ENCODE peak calls at places on chromosomes 13 and 19, in eight cellular contexts. One of them, this sample, is unnamed.
A peak's percentile ranks its signal among the peaks of the same experiment; 100 is the strongest.

GRCh38 chr13:93235258-93236015 is 8.8 kb downstream of the GPC6 start:
- DNase-seq in left ventricle myocardium inferior: no peak
- DNase-seq in GM10248: no peak
- DNase-seq in Panc1: no peak
- DNase-seq in foreskin fibroblast: peak; percentile 36
- DNase-seq in Calu3: no peak
- DNase-seq in lower lobe of right lung: no peak
- DNase-seq in heart left ventricle: no peak
- DNase-seq in this sample: no peak

GRCh38 chr13:93338906-93339305 is 112.3 kb downstream of the GPC6 start:
- DNase-seq in left ventricle myocardium inferior: no peak
- DNase-seq in GM10248: no peak
- DNase-seq in Panc1: no peak
- DNase-seq in foreskin fibroblast: no peak
- DNase-seq in Calu3: no peak
- DNase-seq in lower lobe of right lung: no peak
- DNase-seq in heart left ventricle: no peak
- DNase-seq in this sample: no peak

GRCh38 chr13:74573654-74574053 is 439.4 kb upstream of the KLF12 start:
- DNase-seq in left ventricle myocardium inferior: peak; percentile 14
- DNase-seq in GM10248: no peak
- DNase-seq in Panc1: no peak
- DNase-seq in foreskin fibroblast: no peak
- DNase-seq in Calu3: no peak
- DNase-seq in lower lobe of right lung: no peak
- DNase-seq in heart left ventricle: no peak
- DNase-seq in this sample: no peak

GRCh38 chr19:1425902-1426301 is 12.3 kb upstream of the RPS15 start:
- DNase-seq in left ventricle myocardium inferior: no peak
- DNase-seq in GM10248: no peak
- DNase-seq in Panc1: no peak
- DNase-seq in foreskin fibroblast: no peak
- DNase-seq in Calu3: no peak
- DNase-seq in lower lobe of right lung: no peak
- DNase-seq in heart left ventricle: no peak
- DNase-seq in this sample: no peak

GRCh38 chr13:101474419-101474957 is 22.0 kb downstream of the ITGBL1 start:
- DNase-seq in left ventricle myocardium inferior: no peak
- DNase-seq in GM10248: no peak
- DNase-seq in Panc1: no peak
- DNase-seq in foreskin fibroblast: no peak
- DNase-seq in Calu3: peak; percentile 22
- DNase-seq in lower lobe of right lung: no peak
- DNase-seq in heart left ventricle: no peak
- DNase-seq in this sample: no peak

GRCh38 chr19:35519291-35519690 is 5.8 kb upstream of the DMKN start:
- DNase-seq in left ventricle myocardium inferior: no peak
- DNase-seq in GM10248: no peak
- DNase-seq in Panc1: no peak
- DNase-seq in foreskin fibroblast: peak; percentile 53
- DNase-seq in Calu3: peak; percentile 35
- DNase-seq in lower lobe of right lung: no peak
- DNase-seq in heart left ventricle: no peak
- DNase-seq in this sample: no peak

GRCh38 chr13:91744284-91744683 is 345.9 kb downstream of the GPC5 start:
- DNase-seq in left ventricle myocardium inferior: no peak
- DNase-seq in GM10248: no peak
- DNase-seq in Panc1: no peak
- DNase-seq in foreskin fibroblast: no peak
- DNase-seq in Calu3: no peak
- DNase-seq in lower lobe of right lung: no peak
- DNase-seq in heart left ventricle: no peak
- DNase-seq in this sample: no peak

GRCh38 chr13:112324121-112324520 is 52.0 kb upstream of the SPACA7 start:
- DNase-seq in left ventricle myocardium inferior: no peak
- DNase-seq in GM10248: no peak
- DNase-seq in Panc1: no peak
- DNase-seq in foreskin fibroblast: no peak
- DNase-seq in Calu3: no peak
- DNase-seq in lower lobe of right lung: no peak
- DNase-seq in heart left ventricle: no peak
- DNase-seq in this sample: no peak

GRCh38 chr19:4057913-4058695 is 8.6 kb downstream of the ZBTB7A start:
- DNase-seq in left ventricle myocardium inferior: peak; percentile 84
- DNase-seq in GM10248: no peak
- DNase-seq in Panc1: no peak
- DNase-seq in foreskin fibroblast: peak; percentile 93
- DNase-seq in Calu3: peak; percentile 88
- DNase-seq in lower lobe of right lung: peak; percentile 92
- DNase-seq in heart left ventricle: peak; percentile 93
- DNase-seq in this sample: no peak

GRCh38 chr13:104525467-104525866 is 1459.2 kb upstream of the SLC10A2 start:
- DNase-seq in left ventricle myocardium inferior: no peak
- DNase-seq in GM10248: no peak
- DNase-seq in Panc1: no peak
- DNase-seq in foreskin fibroblast: no peak
- DNase-seq in Calu3: no peak
- DNase-seq in lower lobe of right lung: no peak
- DNase-seq in heart left ventricle: no peak
- DNase-seq in this sample: no peak

GRCh38 chr13:96686286-96686685 is 308.0 kb downstream of the OXGR1 start:
- DNase-seq in left ventricle myocardium inferior: no peak
- DNase-seq in GM10248: no peak
- DNase-seq in Panc1: no peak
- DNase-seq in foreskin fibroblast: no peak
- DNase-seq in Calu3: no peak
- DNase-seq in lower lobe of right lung: no peak
- DNase-seq in heart left ventricle: no peak
- DNase-seq in this sample: no peak

GRCh38 chr19:35098413-35099049 is 17.1 kb upstream of the FXYD3 start:
- DNase-seq in left ventricle myocardium inferior: peak; percentile 57
- DNase-seq in GM10248: no peak
- DNase-seq in Panc1: no peak
- DNase-seq in foreskin fibroblast: no peak
- DNase-seq in Calu3: no peak
- DNase-seq in lower lobe of right lung: no peak
- DNase-seq in heart left ventricle: peak; percentile 44
- DNase-seq in this sample: no peak

GRCh38 chr19:35318679-35319448 is 10.1 kb upstream of the CD22 start:
- DNase-seq in left ventricle myocardium inferior: peak; percentile 40
- DNase-seq in GM10248: no peak
- DNase-seq in Panc1: peak; percentile 98
- DNase-seq in foreskin fibroblast: peak; percentile 96
- DNase-seq in Calu3: peak; percentile 91
- DNase-seq in lower lobe of right lung: peak; percentile 83
- DNase-seq in heart left ventricle: peak; percentile 75
- DNase-seq in this sample: no peak

GRCh38 chr19:45589768-45590167 is 5.2 kb upstream of the OPA3 start:
- DNase-seq in left ventricle myocardium inferior: no peak
- DNase-seq in GM10248: no peak
- DNase-seq in Panc1: no peak
- DNase-seq in foreskin fibroblast: no peak
- DNase-seq in Calu3: no peak
- DNase-seq in lower lobe of right lung: no peak
- DNase-seq in heart left ventricle: no peak
- DNase-seq in this sample: peak; percentile 5

GRCh38 chr13:99218126-99218525 is 17.5 kb downstream of the UBAC2 start:
- DNase-seq in left ventricle myocardium inferior: no peak
- DNase-seq in GM10248: no peak
- DNase-seq in Panc1: no peak
- DNase-seq in foreskin fibroblast: no peak
- DNase-seq in Calu3: no peak
- DNase-seq in lower lobe of right lung: no peak
- DNase-seq in heart left ventricle: no peak
- DNase-seq in this sample: no peak
- TF ChIP-seq CTCF in left ventricle myocardium inferior: no peak
- TF ChIP-seq CTCF in GM10248: no peak
- TF ChIP-seq CTCF in Panc1: no peak
- TF ChIP-seq CTCF in foreskin fibroblast: no peak
- TF ChIP-seq CTCF in Calu3: no peak
- TF ChIP-seq CTCF in lower lobe of right lung: no peak
- TF ChIP-seq CTCF in heart left ventricle: no peak
- TF ChIP-seq CTCF in this sample: no peak

GRCh38 chr19:14361824-14362223 is 19.4 kb upstream of the ADGRE5 start:
- DNase-seq in left ventricle myocardium inferior: no peak
- DNase-seq in GM10248: peak; percentile 62
- DNase-seq in Panc1: no peak
- DNase-seq in foreskin fibroblast: peak; percentile 12
- DNase-seq in Calu3: no peak
- DNase-seq in lower lobe of right lung: no peak
- DNase-seq in heart left ventricle: no peak
- DNase-seq in this sample: peak; percentile 69
- TF ChIP-seq CTCF in left ventricle myocardium inferior: peak; percentile 21
- TF ChIP-seq CTCF in GM10248: peak; percentile 36
- TF ChIP-seq CTCF in Panc1: no peak
- TF ChIP-seq CTCF in foreskin fibroblast: no peak
- TF ChIP-seq CTCF in Calu3: no peak
- TF ChIP-seq CTCF in lower lobe of right lung: peak; percentile 19
- TF ChIP-seq CTCF in heart left ventricle: no peak
- TF ChIP-seq CTCF in this sample: no peak

GRCh38 chr19:19191920-19192882 is at the start of the genes BORCS8 and RFXANK:
- DNase-seq in left ventricle myocardium inferior: peak; percentile 99
- DNase-seq in GM10248: peak; percentile 98
- DNase-seq in Panc1: peak; percentile 92
- DNase-seq in foreskin fibroblast: peak; percentile 98
- DNase-seq in Calu3: peak; percentile 95
- DNase-seq in lower lobe of right lung: peak; percentile 99
- DNase-seq in heart left ventricle: peak; percentile 100
- DNase-seq in this sample: peak; percentile 98
- TF ChIP-seq CTCF in left ventricle myocardium inferior: no peak
- TF ChIP-seq CTCF in GM10248: no peak
- TF ChIP-seq CTCF in Panc1: no peak
- TF ChIP-seq CTCF in foreskin fibroblast: no peak
- TF ChIP-seq CTCF in Calu3: no peak
- TF ChIP-seq CTCF in lower lobe of right lung: no peak
- TF ChIP-seq CTCF in heart left ventricle: no peak
- TF ChIP-seq CTCF in this sample: no peak

DNA sequence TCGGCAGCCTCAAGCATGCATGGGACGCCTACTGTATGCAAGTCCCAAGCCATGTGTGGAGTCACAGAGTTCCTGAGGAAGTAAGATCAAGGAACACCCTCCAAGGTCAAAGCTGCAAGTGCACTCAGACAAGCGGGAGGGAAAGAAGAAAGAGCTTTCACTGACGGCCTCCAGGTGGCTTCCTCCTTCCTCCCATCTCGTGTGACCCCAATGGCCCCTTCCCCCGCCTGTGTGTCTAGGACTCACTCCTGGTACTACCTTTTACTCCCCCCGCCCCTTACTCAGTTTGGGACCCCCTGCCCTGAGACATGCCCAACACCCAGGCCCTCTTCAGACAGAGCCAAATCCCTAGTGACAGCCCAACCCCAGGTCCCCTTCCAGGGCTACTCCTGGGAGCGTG is 6.0 kb downstream of the HAUS8 start:
- DNase-seq in left ventricle myocardium inferior: no peak
- DNase-seq in GM10248: no peak
- DNase-seq in Panc1: no peak
- DNase-seq in foreskin fibroblast: no peak
- DNase-seq in Calu3: no peak
- DNase-seq in lower lobe of right lung: no peak
- DNase-seq in heart left ventricle: no peak
- DNase-seq in this sample: no peak
- TF ChIP-seq CTCF in left ventricle myocardium inferior: no peak
- TF ChIP-seq CTCF in GM10248: no peak
- TF ChIP-seq CTCF in Panc1: no peak
- TF ChIP-seq CTCF in foreskin fibroblast: no peak
- TF ChIP-seq CTCF in Calu3: no peak
- TF ChIP-seq CTCF in lower lobe of right lung: no peak
- TF ChIP-seq CTCF in heart left ventricle: no peak
- TF ChIP-seq CTCF in this sample: no peak

GRCh38 chr19:15173746-15174404 is 26.9 kb downstream of the NOTCH3 start:
- DNase-seq in left ventricle myocardium inferior: no peak
- DNase-seq in GM10248: no peak
- DNase-seq in Panc1: no peak
- DNase-seq in foreskin fibroblast: no peak
- DNase-seq in Calu3: no peak
- DNase-seq in lower lobe of right lung: no peak
- DNase-seq in heart left ventricle: no peak
- DNase-seq in this sample: no peak
- TF ChIP-seq CTCF in left ventricle myocardium inferior: peak; percentile 14
- TF ChIP-seq CTCF in GM10248: peak; percentile 19
- TF ChIP-seq CTCF in Panc1: peak; percentile 63
- TF ChIP-seq CTCF in foreskin fibroblast: peak; percentile 7
- TF ChIP-seq CTCF in Calu3: no peak
- TF ChIP-seq CTCF in lower lobe of right lung: no peak
- TF ChIP-seq CTCF in heart left ventricle: no peak
- TF ChIP-seq CTCF in this sample: peak; percentile 22

DNA sequence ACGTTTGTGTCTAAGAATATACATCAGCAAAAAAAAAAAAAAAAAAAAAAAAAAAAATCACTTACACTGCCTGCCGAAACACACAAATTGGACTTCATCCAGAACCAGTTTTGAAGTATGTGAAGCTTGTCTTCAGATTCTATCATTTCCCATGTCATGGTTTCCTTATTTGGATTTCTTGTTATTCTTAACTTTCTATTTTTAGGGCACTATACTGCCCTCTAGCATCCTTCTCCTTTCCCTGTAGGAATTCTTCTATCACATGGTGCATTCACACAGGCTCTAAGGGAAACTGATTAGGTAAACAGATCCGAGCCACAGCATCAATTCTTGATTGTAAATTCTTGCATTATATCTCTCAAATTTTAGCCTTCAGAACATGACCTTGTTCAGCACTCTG is 1507.5 kb downstream of the OLFM4 start:
- DNase-seq in left ventricle myocardium inferior: no peak
- DNase-seq in GM10248: no peak
- DNase-seq in Panc1: no peak
- DNase-seq in foreskin fibroblast: no peak
- DNase-seq in Calu3: no peak
- DNase-seq in lower lobe of right lung: no peak
- DNase-seq in heart left ventricle: no peak
- DNase-seq in this sample: no peak
- TF ChIP-seq CTCF in left ventricle myocardium inferior: peak; percentile 19
- TF ChIP-seq CTCF in GM10248: no peak
- TF ChIP-seq CTCF in Panc1: peak; percentile 14
- TF ChIP-seq CTCF in foreskin fibroblast: no peak
- TF ChIP-seq CTCF in Calu3: no peak
- TF ChIP-seq CTCF in lower lobe of right lung: peak; percentile 12
- TF ChIP-seq CTCF in heart left ventricle: no peak
- TF ChIP-seq CTCF in this sample: no peak

DNA sequence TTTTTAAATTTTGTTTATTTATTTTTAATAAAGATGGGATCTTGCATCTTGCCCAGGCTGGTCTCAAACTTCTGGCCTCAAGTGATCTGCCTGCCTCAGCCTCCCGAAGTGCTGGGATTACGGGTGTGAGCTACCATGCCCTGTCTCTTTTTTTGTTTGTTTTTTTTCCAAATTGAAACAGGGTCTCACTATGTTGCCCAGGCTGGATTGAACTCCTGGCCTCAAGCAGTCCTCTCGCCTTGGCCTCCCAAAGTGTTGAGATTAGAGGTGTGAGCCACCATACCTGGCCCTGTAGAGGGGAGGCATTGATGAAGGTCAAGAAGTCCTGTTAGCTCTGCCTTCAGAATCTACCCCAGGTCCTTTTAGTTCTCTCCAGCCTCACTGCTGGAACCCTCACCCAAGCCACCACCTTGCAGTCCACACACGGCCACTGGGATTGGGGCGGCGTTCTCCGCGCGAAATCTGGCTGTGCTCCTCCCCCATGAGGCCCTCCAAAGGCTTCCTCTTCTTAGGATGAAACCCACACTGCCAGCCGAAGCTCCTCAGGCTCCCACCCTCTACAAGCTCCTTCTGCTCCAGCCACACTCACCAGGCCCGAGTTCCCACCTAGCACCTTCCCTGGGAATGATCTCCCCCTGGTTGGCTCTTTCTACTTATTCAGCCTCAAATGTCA is 34.9 kb downstream of the ACTN4 start:
- DNase-seq in left ventricle myocardium inferior: no peak
- DNase-seq in GM10248: no peak
- DNase-seq in Panc1: no peak
- DNase-seq in foreskin fibroblast: no peak
- DNase-seq in Calu3: no peak
- DNase-seq in lower lobe of right lung: no peak
- DNase-seq in heart left ventricle: no peak
- DNase-seq in this sample: no peak
- TF ChIP-seq CTCF in left ventricle myocardium inferior: no peak
- TF ChIP-seq CTCF in GM10248: no peak
- TF ChIP-seq CTCF in Panc1: no peak
- TF ChIP-seq CTCF in foreskin fibroblast: no peak
- TF ChIP-seq CTCF in Calu3: no peak
- TF ChIP-seq CTCF in lower lobe of right lung: no peak
- TF ChIP-seq CTCF in heart left ventricle: no peak
- TF ChIP-seq CTCF in this sample: no peak

This sample was measured in GM13976.